ENCODE peak calls at places on chromosomes 1 and 21, in nine cellular contexts. One of them, this sample, is unnamed. For H3K36me3, the result is how much of the 10 kb centered on the place peaks cover.

GRCh38 chr1:59570524-59570923 is 244.2 kb upstream of the HOOK1 start:
- DNase-seq in Panc1: no peak
- DNase-seq in neural progenitor cell: no peak
- DNase-seq in left ventricle myocardium inferior: no peak
- DNase-seq in tibial nerve: no peak
- DNase-seq in fibroblast of lung: peak
- DNase-seq in stomach: no peak
- DNase-seq in CD8-positive, alpha-beta T cell: peak
- DNase-seq in lower lobe of right lung: no peak
- DNase-seq in this sample: no peak

GRCh38 chr1:16393255-16394177 is 26.5 kb downstream of the SZRD1 start:
- DNase-seq in Panc1: no peak
- DNase-seq in neural progenitor cell: no peak
- DNase-seq in left ventricle myocardium inferior: no peak
- DNase-seq in tibial nerve: no peak
- DNase-seq in fibroblast of lung: no peak
- DNase-seq in stomach: no peak
- DNase-seq in CD8-positive, alpha-beta T cell: no peak
- DNase-seq in lower lobe of right lung: no peak
- DNase-seq in this sample: peak

GRCh38 chr1:119275145-119275929 is 93.2 kb upstream of the HAO2 start:
- DNase-seq in Panc1: peak
- DNase-seq in neural progenitor cell: peak
- DNase-seq in left ventricle myocardium inferior: no peak
- DNase-seq in tibial nerve: peak
- DNase-seq in fibroblast of lung: peak
- DNase-seq in stomach: peak
- DNase-seq in CD8-positive, alpha-beta T cell: no peak
- DNase-seq in lower lobe of right lung: no peak
- DNase-seq in this sample: peak

GRCh38 chr1:161192476-161193465 is 6.1 kb downstream of the ADAMTS4 start:
- DNase-seq in Panc1: no peak
- DNase-seq in neural progenitor cell: peak
- DNase-seq in left ventricle myocardium inferior: peak
- DNase-seq in tibial nerve: peak
- DNase-seq in fibroblast of lung: peak
- DNase-seq in stomach: peak
- DNase-seq in CD8-positive, alpha-beta T cell: peak
- DNase-seq in lower lobe of right lung: no peak
- DNase-seq in this sample: peak

GRCh38 chr1:89262643-89263042 is 10.0 kb downstream of the GBP5 start:
- DNase-seq in Panc1: no peak
- DNase-seq in neural progenitor cell: no peak
- DNase-seq in left ventricle myocardium inferior: no peak
- DNase-seq in tibial nerve: no peak
- DNase-seq in fibroblast of lung: peak
- DNase-seq in stomach: no peak
- DNase-seq in CD8-positive, alpha-beta T cell: no peak
- DNase-seq in lower lobe of right lung: no peak
- DNase-seq in this sample: no peak

GRCh38 chr1:82464362-82464931 is 663.7 kb downstream of the ADGRL2 start:
- DNase-seq in Panc1: no peak
- DNase-seq in neural progenitor cell: peak
- DNase-seq in left ventricle myocardium inferior: peak
- DNase-seq in tibial nerve: peak
- DNase-seq in fibroblast of lung: peak
- DNase-seq in stomach: peak
- DNase-seq in CD8-positive, alpha-beta T cell: no peak
- DNase-seq in lower lobe of right lung: no peak
- DNase-seq in this sample: no peak

GRCh38 chr1:49622877-49623276 is 400.9 kb downstream of the AGBL4 start:
- DNase-seq in Panc1: no peak
- DNase-seq in neural progenitor cell: no peak
- DNase-seq in left ventricle myocardium inferior: no peak
- DNase-seq in tibial nerve: no peak
- DNase-seq in fibroblast of lung: no peak
- DNase-seq in stomach: no peak
- DNase-seq in CD8-positive, alpha-beta T cell: no peak
- DNase-seq in lower lobe of right lung: no peak
- DNase-seq in this sample: no peak

GRCh38 chr1:74652711-74653131 is 20.9 kb downstream of the ERICH3 start:
- DNase-seq in Panc1: no peak
- DNase-seq in neural progenitor cell: no peak
- DNase-seq in left ventricle myocardium inferior: no peak
- DNase-seq in tibial nerve: no peak
- DNase-seq in fibroblast of lung: peak
- DNase-seq in stomach: no peak
- DNase-seq in CD8-positive, alpha-beta T cell: no peak
- DNase-seq in lower lobe of right lung: no peak
- DNase-seq in this sample: no peak

GRCh38 chr1:198530964-198531363 is 9.5 kb downstream of the ATP6V1G3 start:
- DNase-seq in Panc1: no peak
- DNase-seq in neural progenitor cell: peak
- DNase-seq in left ventricle myocardium inferior: no peak
- DNase-seq in tibial nerve: no peak
- DNase-seq in fibroblast of lung: no peak
- DNase-seq in stomach: no peak
- DNase-seq in CD8-positive, alpha-beta T cell: no peak
- DNase-seq in lower lobe of right lung: no peak
- DNase-seq in this sample: no peak

GRCh38 chr1:41493117-41493536 is 8.6 kb upstream of the EDN2 start:
- DNase-seq in Panc1: no peak
- DNase-seq in neural progenitor cell: no peak
- DNase-seq in left ventricle myocardium inferior: peak
- DNase-seq in tibial nerve: no peak
- DNase-seq in fibroblast of lung: peak
- DNase-seq in stomach: no peak
- DNase-seq in CD8-positive, alpha-beta T cell: no peak
- DNase-seq in lower lobe of right lung: no peak
- DNase-seq in this sample: no peak

GRCh38 chr1:112954059-112954458 is 1.9 kb downstream of the SLC16A1 start:
- DNase-seq in Panc1: no peak
- DNase-seq in neural progenitor cell: no peak
- DNase-seq in left ventricle myocardium inferior: no peak
- DNase-seq in tibial nerve: no peak
- DNase-seq in fibroblast of lung: peak
- DNase-seq in stomach: no peak
- DNase-seq in CD8-positive, alpha-beta T cell: no peak
- DNase-seq in lower lobe of right lung: no peak
- DNase-seq in this sample: no peak

GRCh38 chr1:109821831-109822745 is 58.4 kb upstream of the EPS8L3 start:
- DNase-seq in Panc1: peak
- DNase-seq in neural progenitor cell: no peak
- DNase-seq in left ventricle myocardium inferior: peak
- DNase-seq in tibial nerve: peak
- DNase-seq in fibroblast of lung: peak
- DNase-seq in stomach: no peak
- DNase-seq in CD8-positive, alpha-beta T cell: no peak
- DNase-seq in lower lobe of right lung: peak
- DNase-seq in this sample: no peak

DNA sequence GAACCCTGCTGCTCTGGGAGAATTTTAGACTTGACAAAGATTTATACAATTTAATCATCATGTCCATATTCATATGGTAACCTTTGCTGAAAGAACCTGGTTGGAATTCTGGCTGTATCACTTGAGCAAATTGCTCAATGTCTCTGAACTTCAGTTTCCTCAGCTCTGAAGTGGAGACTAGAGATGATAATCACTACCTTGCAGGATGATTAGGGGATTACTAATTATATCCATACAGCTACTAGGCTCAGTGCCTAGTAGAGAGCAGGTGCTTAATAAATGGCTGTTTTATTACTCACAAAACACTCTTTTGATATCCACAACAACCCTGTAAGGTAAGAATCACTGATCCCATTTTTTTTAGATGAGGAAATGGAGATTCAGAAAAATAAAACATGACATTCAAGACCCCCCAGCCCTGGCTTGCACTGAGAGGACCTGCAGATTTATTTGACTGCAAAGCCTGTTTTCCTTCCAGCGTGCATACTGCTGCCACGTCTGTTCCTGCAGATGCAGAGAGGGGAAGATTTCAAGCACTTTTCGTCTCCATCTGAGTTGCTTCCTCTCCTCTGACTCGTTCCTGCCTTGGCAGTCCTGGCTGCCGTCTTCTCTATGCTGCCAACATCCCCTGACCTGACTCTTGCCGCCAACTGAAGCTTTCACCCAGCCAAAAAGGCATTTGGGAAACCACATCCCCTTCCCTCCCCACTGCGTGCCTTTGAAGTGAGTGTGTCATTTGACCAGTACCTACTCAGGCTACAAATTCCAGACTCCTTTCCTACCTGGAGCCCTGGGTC is 203.0 kb downstream of the PLPP3 start:
- DNase-seq in Panc1: no peak
- DNase-seq in neural progenitor cell: peak
- DNase-seq in left ventricle myocardium inferior: peak
- DNase-seq in tibial nerve: no peak
- DNase-seq in fibroblast of lung: peak
- DNase-seq in stomach: peak
- DNase-seq in CD8-positive, alpha-beta T cell: no peak
- DNase-seq in lower lobe of right lung: no peak
- DNase-seq in this sample: peak
- H3K4me3 ChIP-seq in Panc1: no peak
- H3K4me3 ChIP-seq in neural progenitor cell: no peak
- H3K4me3 ChIP-seq in left ventricle myocardium inferior: peak
- H3K4me3 ChIP-seq in tibial nerve: no peak
- H3K4me3 ChIP-seq in fibroblast of lung: no peak
- H3K4me3 ChIP-seq in stomach: no peak
- H3K4me3 ChIP-seq in CD8-positive, alpha-beta T cell: no peak
- H3K4me3 ChIP-seq in lower lobe of right lung: no peak
- H3K4me3 ChIP-seq in this sample: no peak

GRCh38 chr21:26946744-26947446 is 20.0 kb downstream of the ADAMTS5 start:
- DNase-seq in Panc1: no peak
- DNase-seq in neural progenitor cell: no peak
- DNase-seq in left ventricle myocardium inferior: no peak
- DNase-seq in tibial nerve: no peak
- DNase-seq in fibroblast of lung: no peak
- DNase-seq in stomach: no peak
- DNase-seq in CD8-positive, alpha-beta T cell: no peak
- DNase-seq in lower lobe of right lung: no peak
- DNase-seq in this sample: no peak
- H3K36me3 ChIP-seq in Panc1: under half
- H3K36me3 ChIP-seq in neural progenitor cell: under half
- H3K36me3 ChIP-seq in left ventricle myocardium inferior: under half
- H3K36me3 ChIP-seq in tibial nerve: under half
- H3K36me3 ChIP-seq in fibroblast of lung: under half
- H3K36me3 ChIP-seq in stomach: under half
- H3K36me3 ChIP-seq in CD8-positive, alpha-beta T cell: under half
- H3K36me3 ChIP-seq in lower lobe of right lung: under half
- H3K36me3 ChIP-seq in this sample: under half

GRCh38 chr1:111199329-111199728 is 1.1 kb downstream of the DENND2D start:
- DNase-seq in Panc1: no peak
- DNase-seq in neural progenitor cell: no peak
- DNase-seq in left ventricle myocardium inferior: no peak
- DNase-seq in tibial nerve: no peak
- DNase-seq in fibroblast of lung: no peak
- DNase-seq in stomach: no peak
- DNase-seq in CD8-positive, alpha-beta T cell: no peak
- DNase-seq in lower lobe of right lung: no peak
- DNase-seq in this sample: no peak

GRCh38 chr1:111202366-111202706 is 1.9 kb upstream of the DENND2D start:
- DNase-seq in Panc1: no peak
- DNase-seq in neural progenitor cell: no peak
- DNase-seq in left ventricle myocardium inferior: no peak
- DNase-seq in tibial nerve: no peak
- DNase-seq in fibroblast of lung: no peak
- DNase-seq in stomach: peak
- DNase-seq in CD8-positive, alpha-beta T cell: no peak
- DNase-seq in lower lobe of right lung: no peak
- DNase-seq in this sample: no peak

GRCh38 chr1:111199881-111200801 is at the start of gene DENND2D:
- DNase-seq in Panc1: no peak
- DNase-seq in neural progenitor cell: no peak
- DNase-seq in left ventricle myocardium inferior: peak
- DNase-seq in tibial nerve: peak
- DNase-seq in fibroblast of lung: no peak
- DNase-seq in stomach: peak
- DNase-seq in CD8-positive, alpha-beta T cell: peak
- DNase-seq in lower lobe of right lung: peak
- DNase-seq in this sample: no peak

GRCh38 chr1:111201275-111202090 is 1.0 kb upstream of the DENND2D start:
- DNase-seq in Panc1: no peak
- DNase-seq in neural progenitor cell: no peak
- DNase-seq in left ventricle myocardium inferior: no peak
- DNase-seq in tibial nerve: no peak
- DNase-seq in fibroblast of lung: no peak
- DNase-seq in stomach: no peak
- DNase-seq in CD8-positive, alpha-beta T cell: no peak
- DNase-seq in lower lobe of right lung: no peak
- DNase-seq in this sample: no peak

DNA sequence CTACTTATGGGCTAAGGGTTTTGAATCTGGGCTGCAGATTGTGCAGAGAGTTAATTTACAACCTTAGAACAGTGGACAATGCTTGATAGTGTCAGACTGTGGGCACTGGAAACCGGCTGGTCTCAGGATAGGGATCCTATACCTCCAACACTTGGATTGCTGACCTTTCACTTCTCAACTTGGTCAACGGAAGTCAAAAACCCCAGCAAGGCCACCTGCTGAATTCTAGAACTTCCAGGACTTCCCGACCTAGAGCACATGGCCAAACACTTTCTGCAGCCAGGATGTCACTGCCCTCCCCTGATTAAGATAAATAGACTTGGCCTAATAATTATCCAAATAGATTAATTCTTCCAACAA is 336 bp upstream of the DENND2D start:
- DNase-seq in Panc1: no peak
- DNase-seq in neural progenitor cell: no peak
- DNase-seq in left ventricle myocardium inferior: no peak
- DNase-seq in tibial nerve: no peak
- DNase-seq in fibroblast of lung: no peak
- DNase-seq in stomach: no peak
- DNase-seq in CD8-positive, alpha-beta T cell: no peak
- DNase-seq in lower lobe of right lung: no peak
- DNase-seq in this sample: no peak
- H3K4me3 ChIP-seq in Panc1: no peak
- H3K4me3 ChIP-seq in neural progenitor cell: no peak
- H3K4me3 ChIP-seq in left ventricle myocardium inferior: peak
- H3K4me3 ChIP-seq in tibial nerve: no peak
- H3K4me3 ChIP-seq in fibroblast of lung: no peak
- H3K4me3 ChIP-seq in stomach: no peak
- H3K4me3 ChIP-seq in CD8-positive, alpha-beta T cell: peak
- H3K4me3 ChIP-seq in lower lobe of right lung: peak
- H3K4me3 ChIP-seq in this sample: no peak

DNA sequence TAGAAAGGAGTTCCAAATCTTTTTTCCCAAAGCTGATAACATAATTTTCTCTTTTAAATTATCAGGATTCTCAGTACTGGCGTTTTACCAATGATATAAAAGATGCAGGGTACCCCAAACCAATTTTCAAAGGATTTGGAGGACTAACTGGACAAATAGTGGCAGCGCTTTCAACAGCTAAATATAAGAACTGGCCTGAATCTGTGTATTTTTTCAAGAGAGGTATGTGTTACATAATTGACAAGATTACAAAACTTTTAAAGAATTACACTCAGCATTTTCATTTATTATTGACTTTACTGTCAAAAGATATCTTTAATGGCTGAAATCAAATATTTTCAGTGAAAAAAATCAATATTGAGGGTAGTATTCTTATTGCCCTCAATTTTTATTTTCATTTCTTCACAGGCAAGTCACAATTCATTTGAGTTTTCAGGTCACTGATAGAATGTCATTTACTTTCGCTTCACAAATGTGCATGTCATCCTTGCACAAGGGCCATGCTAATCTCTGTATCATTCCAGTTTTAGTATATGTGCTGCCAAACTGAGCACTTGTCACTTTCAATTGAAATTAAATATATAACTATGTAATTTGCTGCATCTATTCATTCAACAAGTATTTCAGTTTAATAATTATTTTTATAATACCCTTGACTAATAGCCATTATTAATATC is 63.5 kb downstream of the TPR start:
- DNase-seq in Panc1: no peak
- DNase-seq in neural progenitor cell: no peak
- DNase-seq in left ventricle myocardium inferior: no peak
- DNase-seq in tibial nerve: no peak
- DNase-seq in fibroblast of lung: no peak
- DNase-seq in stomach: no peak
- DNase-seq in CD8-positive, alpha-beta T cell: no peak
- DNase-seq in lower lobe of right lung: no peak
- DNase-seq in this sample: no peak
- H3K36me3 ChIP-seq in Panc1: under half
- H3K36me3 ChIP-seq in neural progenitor cell: under half
- H3K36me3 ChIP-seq in left ventricle myocardium inferior: half or more
- H3K36me3 ChIP-seq in tibial nerve: half or more
- H3K36me3 ChIP-seq in fibroblast of lung: under half
- H3K36me3 ChIP-seq in stomach: under half
- H3K36me3 ChIP-seq in CD8-positive, alpha-beta T cell: under half
- H3K36me3 ChIP-seq in lower lobe of right lung: half or more
- H3K36me3 ChIP-seq in this sample: under half